ENCODE peak calls at places on chromosome 1, in ten cellular contexts. One of them, this sample, is unnamed.
A peak's percentile ranks its signal among the peaks of the same experiment; 100 is the strongest.

GRCh38 chr1:165116732-165117131 is 239.8 kb downstream of the LMX1A start:
- DNase-seq in endothelial cell of umbilical vein: no peak
- DNase-seq in psoas muscle: no peak
- DNase-seq in AG10803: peak; percentile 79
- DNase-seq in cardiac muscle cell: peak; percentile 68
- DNase-seq in astrocyte of the cerebellum: peak; percentile 59
- DNase-seq in fibroblast of pulmonary artery: peak; percentile 37
- DNase-seq in left lung: no peak
- DNase-seq in IMR-90: peak; percentile 56
- DNase-seq in pancreas: no peak
- DNase-seq in this sample: no peak

GRCh38 chr1:75034376-75034775 is 99.8 kb upstream of the LHX8 start:
- DNase-seq in AG10803: no peak
- DNase-seq in astrocyte of the cerebellum: no peak
- DNase-seq in cardiac muscle cell: no peak
- DNase-seq in psoas muscle: no peak
- DNase-seq in fibroblast of pulmonary artery: no peak
- DNase-seq in IMR-90: no peak
- DNase-seq in endothelial cell of umbilical vein: no peak
- DNase-seq in pancreas: no peak
- DNase-seq in left lung: no peak
- DNase-seq in this sample: no peak

GRCh38 chr1:54301494-54301893 is 101.5 kb downstream of the MRPL37 start:
- DNase-seq in endothelial cell of umbilical vein: no peak
- DNase-seq in astrocyte of the cerebellum: no peak
- DNase-seq in pancreas: no peak
- DNase-seq in cardiac muscle cell: no peak
- DNase-seq in psoas muscle: no peak
- DNase-seq in left lung: no peak
- DNase-seq in fibroblast of pulmonary artery: no peak
- DNase-seq in AG10803: no peak
- DNase-seq in IMR-90: no peak
- DNase-seq in this sample: no peak

GRCh38 chr1:182242641-182243040 is 148.9 kb downstream of the GLUL start:
- DNase-seq in IMR-90: no peak
- DNase-seq in AG10803: no peak
- DNase-seq in pancreas: no peak
- DNase-seq in psoas muscle: no peak
- DNase-seq in fibroblast of pulmonary artery: no peak
- DNase-seq in left lung: no peak
- DNase-seq in cardiac muscle cell: no peak
- DNase-seq in astrocyte of the cerebellum: no peak
- DNase-seq in endothelial cell of umbilical vein: no peak
- DNase-seq in this sample: no peak

GRCh38 chr1:243738020-243738419 is 112.0 kb downstream of the AKT3 start:
- DNase-seq in astrocyte of the cerebellum: no peak
- DNase-seq in left lung: no peak
- DNase-seq in IMR-90: no peak
- DNase-seq in endothelial cell of umbilical vein: no peak
- DNase-seq in pancreas: no peak
- DNase-seq in AG10803: no peak
- DNase-seq in cardiac muscle cell: no peak
- DNase-seq in fibroblast of pulmonary artery: no peak
- DNase-seq in psoas muscle: no peak
- DNase-seq in this sample: no peak

GRCh38 chr1:177907000-177907399 is 62.9 kb downstream of the SEC16B start:
- DNase-seq in psoas muscle: no peak
- DNase-seq in astrocyte of the cerebellum: no peak
- DNase-seq in left lung: no peak
- DNase-seq in endothelial cell of umbilical vein: no peak
- DNase-seq in cardiac muscle cell: no peak
- DNase-seq in IMR-90: no peak
- DNase-seq in AG10803: no peak
- DNase-seq in pancreas: no peak
- DNase-seq in fibroblast of pulmonary artery: no peak
- DNase-seq in this sample: no peak

GRCh38 chr1:172629638-172630037 is 29.3 kb upstream of the FASLG start:
- DNase-seq in left lung: no peak
- DNase-seq in AG10803: no peak
- DNase-seq in cardiac muscle cell: no peak
- DNase-seq in psoas muscle: no peak
- DNase-seq in fibroblast of pulmonary artery: no peak
- DNase-seq in endothelial cell of umbilical vein: no peak
- DNase-seq in astrocyte of the cerebellum: no peak
- DNase-seq in pancreas: no peak
- DNase-seq in IMR-90: no peak
- DNase-seq in this sample: no peak

GRCh38 chr1:160874935-160875334 is 10.0 kb downstream of the ITLN1 start:
- DNase-seq in cardiac muscle cell: peak; percentile 7
- DNase-seq in left lung: no peak
- DNase-seq in astrocyte of the cerebellum: no peak
- DNase-seq in psoas muscle: no peak
- DNase-seq in pancreas: no peak
- DNase-seq in fibroblast of pulmonary artery: no peak
- DNase-seq in IMR-90: no peak
- DNase-seq in endothelial cell of umbilical vein: no peak
- DNase-seq in AG10803: no peak
- DNase-seq in this sample: no peak

GRCh38 chr1:21781971-21782867 is 730 bp downstream of the USP48 start:
- DNase-seq in astrocyte of the cerebellum: peak; percentile 38
- DNase-seq in pancreas: no peak
- DNase-seq in psoas muscle: peak; percentile 73
- DNase-seq in IMR-90: peak; percentile 54
- DNase-seq in cardiac muscle cell: peak; percentile 70
- DNase-seq in AG10803: peak; percentile 65
- DNase-seq in fibroblast of pulmonary artery: peak; percentile 68
- DNase-seq in endothelial cell of umbilical vein: peak; percentile 85
- DNase-seq in left lung: peak; percentile 57
- DNase-seq in this sample: no peak

GRCh38 chr1:236025836-236026235 is 39.1 kb downstream of the NID1 start:
- DNase-seq in IMR-90: no peak
- DNase-seq in astrocyte of the cerebellum: no peak
- DNase-seq in AG10803: no peak
- DNase-seq in psoas muscle: no peak
- DNase-seq in pancreas: no peak
- DNase-seq in endothelial cell of umbilical vein: no peak
- DNase-seq in fibroblast of pulmonary artery: no peak
- DNase-seq in cardiac muscle cell: no peak
- DNase-seq in left lung: no peak
- DNase-seq in this sample: no peak

GRCh38 chr1:245881767-245882391 is 625.2 kb downstream of the SMYD3 start:
- DNase-seq in astrocyte of the cerebellum: no peak
- DNase-seq in IMR-90: no peak
- DNase-seq in pancreas: no peak
- DNase-seq in psoas muscle: no peak
- DNase-seq in endothelial cell of umbilical vein: no peak
- DNase-seq in cardiac muscle cell: peak; percentile 45
- DNase-seq in AG10803: no peak
- DNase-seq in left lung: no peak
- DNase-seq in fibroblast of pulmonary artery: no peak
- DNase-seq in this sample: no peak

GRCh38 chr1:160427625-160428024 is 27.3 kb downstream of the VANGL2 start:
- DNase-seq in pancreas: no peak
- DNase-seq in IMR-90: no peak
- DNase-seq in endothelial cell of umbilical vein: no peak
- DNase-seq in cardiac muscle cell: no peak
- DNase-seq in fibroblast of pulmonary artery: no peak
- DNase-seq in psoas muscle: no peak
- DNase-seq in left lung: no peak
- DNase-seq in astrocyte of the cerebellum: no peak
- DNase-seq in AG10803: no peak
- DNase-seq in this sample: no peak

GRCh38 chr1:34768856-34769255 is 9.3 kb downstream of the GJB4 start:
- DNase-seq in endothelial cell of umbilical vein: no peak
- DNase-seq in left lung: no peak
- DNase-seq in pancreas: no peak
- DNase-seq in astrocyte of the cerebellum: no peak
- DNase-seq in psoas muscle: no peak
- DNase-seq in IMR-90: no peak
- DNase-seq in cardiac muscle cell: no peak
- DNase-seq in AG10803: no peak
- DNase-seq in fibroblast of pulmonary artery: no peak
- DNase-seq in this sample: no peak

GRCh38 chr1:1600861-1601563 is 1.1 kb upstream of the FNDC10 start:
- DNase-seq in cardiac muscle cell: no peak
- DNase-seq in AG10803: no peak
- DNase-seq in psoas muscle: no peak
- DNase-seq in astrocyte of the cerebellum: no peak
- DNase-seq in IMR-90: no peak
- DNase-seq in pancreas: no peak
- DNase-seq in left lung: peak; percentile 29
- DNase-seq in fibroblast of pulmonary artery: no peak
- DNase-seq in endothelial cell of umbilical vein: no peak
- DNase-seq in this sample: no peak

GRCh38 chr1:201002510-201002909 is 21.0 kb downstream of the KIF21B start:
- DNase-seq in cardiac muscle cell: no peak
- DNase-seq in IMR-90: no peak
- DNase-seq in left lung: no peak
- DNase-seq in fibroblast of pulmonary artery: no peak
- DNase-seq in endothelial cell of umbilical vein: no peak
- DNase-seq in pancreas: no peak
- DNase-seq in psoas muscle: no peak
- DNase-seq in astrocyte of the cerebellum: no peak
- DNase-seq in AG10803: no peak
- DNase-seq in this sample: no peak
- H3K4me3 ChIP-seq in cardiac muscle cell: no peak overlapping the region
- H3K4me3 ChIP-seq in IMR-90: no peak overlapping the region
- H3K4me3 ChIP-seq in left lung: no peak overlapping the region
- H3K4me3 ChIP-seq in fibroblast of pulmonary artery: no peak overlapping the region
- H3K4me3 ChIP-seq in endothelial cell of umbilical vein: no peak overlapping the region
- H3K4me3 ChIP-seq in pancreas: no peak overlapping the region
- H3K4me3 ChIP-seq in psoas muscle: no peak overlapping the region
- H3K4me3 ChIP-seq in astrocyte of the cerebellum: no peak overlapping the region
- H3K4me3 ChIP-seq in AG10803: no peak overlapping the region
- H3K4me3 ChIP-seq in this sample: no peak overlapping the region

DNA sequence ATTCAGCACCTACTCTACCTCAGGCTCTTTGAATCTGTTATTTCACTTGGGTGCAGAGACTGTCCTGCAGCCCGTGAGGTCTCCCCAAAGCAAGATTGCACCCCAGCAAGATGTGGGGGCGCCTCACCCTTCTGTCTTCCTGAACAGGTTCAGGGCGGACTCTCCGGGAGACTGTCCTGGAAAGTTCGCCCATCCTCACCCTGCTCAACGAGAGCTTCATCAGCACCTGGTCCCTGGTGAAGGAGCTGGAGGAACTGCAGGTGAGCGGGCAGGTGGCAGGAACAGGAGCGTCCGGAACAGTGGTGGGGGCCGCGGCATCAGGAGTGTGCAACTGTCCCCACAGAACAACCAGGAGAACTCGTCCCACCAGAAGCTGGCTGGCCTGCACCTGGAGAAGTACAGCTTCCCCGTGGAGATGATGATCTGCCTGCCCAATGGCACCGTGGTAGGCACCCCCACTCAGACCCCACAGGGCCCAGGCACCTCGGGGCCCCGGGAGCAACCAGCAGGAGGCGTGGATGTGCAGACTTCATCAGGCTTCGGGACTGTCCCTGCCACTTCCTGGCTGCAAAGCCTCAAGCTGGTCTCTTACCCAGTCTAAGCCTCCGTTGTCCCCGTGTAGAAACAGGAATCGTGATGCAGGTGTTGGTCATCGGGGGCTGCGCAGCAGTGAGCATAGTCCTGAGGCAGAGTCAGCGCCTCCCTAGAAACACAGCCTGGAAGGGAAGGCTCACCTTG is 5.9 kb upstream of the MTFR1L start:
- DNase-seq in cardiac muscle cell: no peak
- DNase-seq in psoas muscle: no peak
- DNase-seq in fibroblast of pulmonary artery: no peak
- DNase-seq in IMR-90: no peak
- DNase-seq in astrocyte of the cerebellum: no peak
- DNase-seq in AG10803: no peak
- DNase-seq in pancreas: no peak
- DNase-seq in left lung: no peak
- DNase-seq in endothelial cell of umbilical vein: no peak
- DNase-seq in this sample: no peak
- TF ChIP-seq CTCF in cardiac muscle cell: no peak
- TF ChIP-seq CTCF in psoas muscle: no peak
- TF ChIP-seq CTCF in fibroblast of pulmonary artery: no peak
- TF ChIP-seq CTCF in IMR-90: no peak
- TF ChIP-seq CTCF in astrocyte of the cerebellum: no peak
- TF ChIP-seq CTCF in AG10803: no peak
- TF ChIP-seq CTCF in pancreas: no peak
- TF ChIP-seq CTCF in left lung: no peak
- TF ChIP-seq CTCF in endothelial cell of umbilical vein: no peak
- TF ChIP-seq CTCF in this sample: no peak

GRCh38 chr1:202266061-202266765 is 72.6 kb downstream of the LGR6 start:
- DNase-seq in left lung: no peak
- DNase-seq in fibroblast of pulmonary artery: no peak
- DNase-seq in endothelial cell of umbilical vein: no peak
- DNase-seq in psoas muscle: no peak
- DNase-seq in pancreas: no peak
- DNase-seq in cardiac muscle cell: no peak
- DNase-seq in AG10803: no peak
- DNase-seq in IMR-90: no peak
- DNase-seq in astrocyte of the cerebellum: no peak
- DNase-seq in this sample: no peak
- H3K4me3 ChIP-seq in left lung: no peak overlapping the region
- H3K4me3 ChIP-seq in fibroblast of pulmonary artery: no peak overlapping the region
- H3K4me3 ChIP-seq in endothelial cell of umbilical vein: no peak overlapping the region
- H3K4me3 ChIP-seq in psoas muscle: no peak overlapping the region
- H3K4me3 ChIP-seq in pancreas: no peak overlapping the region
- H3K4me3 ChIP-seq in cardiac muscle cell: no peak overlapping the region
- H3K4me3 ChIP-seq in AG10803: no peak overlapping the region
- H3K4me3 ChIP-seq in IMR-90: no peak overlapping the region
- H3K4me3 ChIP-seq in astrocyte of the cerebellum: no peak overlapping the region
- H3K4me3 ChIP-seq in this sample: no peak overlapping the region

GRCh38 chr1:228902781-228903572 is 167.7 kb downstream of the RHOU start:
- DNase-seq in endothelial cell of umbilical vein: peak; percentile 99
- DNase-seq in astrocyte of the cerebellum: peak; percentile 96
- DNase-seq in pancreas: peak; percentile 96
- DNase-seq in cardiac muscle cell: peak; percentile 99
- DNase-seq in AG10803: peak; percentile 95
- DNase-seq in fibroblast of pulmonary artery: peak; percentile 100
- DNase-seq in IMR-90: peak; percentile 99
- DNase-seq in left lung: peak; percentile 69
- DNase-seq in psoas muscle: peak; percentile 81
- DNase-seq in this sample: peak; percentile 95

GRCh38 chr1:228903573-228904122 is 168.4 kb downstream of the RHOU start:
- DNase-seq in psoas muscle: no peak
- DNase-seq in pancreas: no peak
- DNase-seq in fibroblast of pulmonary artery: peak; percentile 17
- DNase-seq in left lung: no peak
- DNase-seq in IMR-90: no peak
- DNase-seq in astrocyte of the cerebellum: peak; percentile 3
- DNase-seq in endothelial cell of umbilical vein: peak; percentile 30
- DNase-seq in cardiac muscle cell: peak; percentile 25
- DNase-seq in AG10803: peak; percentile 7
- DNase-seq in this sample: no peak

GRCh38 chr1:228905579-228905978 is 170.3 kb downstream of the RHOU start:
- DNase-seq in pancreas: no peak
- DNase-seq in AG10803: no peak
- DNase-seq in astrocyte of the cerebellum: no peak
- DNase-seq in endothelial cell of umbilical vein: no peak
- DNase-seq in IMR-90: no peak
- DNase-seq in left lung: no peak
- DNase-seq in psoas muscle: no peak
- DNase-seq in cardiac muscle cell: peak; percentile 49
- DNase-seq in fibroblast of pulmonary artery: peak; percentile 29
- DNase-seq in this sample: no peak

GRCh38 chr1:228904222-228904621 is 168.9 kb downstream of the RHOU start:
- DNase-seq in IMR-90: no peak
- DNase-seq in cardiac muscle cell: no peak
- DNase-seq in fibroblast of pulmonary artery: no peak
- DNase-seq in endothelial cell of umbilical vein: no peak
- DNase-seq in left lung: no peak
- DNase-seq in AG10803: no peak
- DNase-seq in pancreas: no peak
- DNase-seq in astrocyte of the cerebellum: no peak
- DNase-seq in psoas muscle: no peak
- DNase-seq in this sample: no peak

GRCh38 chr1:228906461-228906860 is 171.2 kb downstream of the RHOU start:
- DNase-seq in fibroblast of pulmonary artery: no peak
- DNase-seq in astrocyte of the cerebellum: no peak
- DNase-seq in pancreas: no peak
- DNase-seq in endothelial cell of umbilical vein: no peak
- DNase-seq in psoas muscle: no peak
- DNase-seq in AG10803: no peak
- DNase-seq in left lung: no peak
- DNase-seq in cardiac muscle cell: no peak
- DNase-seq in IMR-90: no peak
- DNase-seq in this sample: no peak
- TF ChIP-seq CTCF in fibroblast of pulmonary artery: no peak
- TF ChIP-seq CTCF in astrocyte of the cerebellum: no peak
- TF ChIP-seq CTCF in pancreas: no peak
- TF ChIP-seq CTCF in endothelial cell of umbilical vein: no peak
- TF ChIP-seq CTCF in psoas muscle: no peak
- TF ChIP-seq CTCF in AG10803: no peak
- TF ChIP-seq CTCF in left lung: no peak
- TF ChIP-seq CTCF in cardiac muscle cell: no peak
- TF ChIP-seq CTCF in IMR-90: no peak
- TF ChIP-seq CTCF in this sample: no peak